ENCODE peak calls at places on chromosomes 4 and X, in ten cellular contexts. F is ovary, B is mucosa of descending colon, P is ascending aorta, U is IMR-90, K is tibial nerve, Z is psoas muscle, Q is transverse colon, O is PC-3, W is gastrocnemius medialis. N is an unnamed sample.

GRCh38 chrX:2568125-2568524 is 67.3 kb upstream of the DHRSX start:
- DNase-seq in K (no peak), Q (no peak), F (no peak), P (no peak), O (no peak), U (no peak), Z (no peak), B (no peak), W (no peak), N (no peak)

GRCh38 chr4:55215087-55215486 is 89.7 kb upstream of the KDR start:
- DNase-seq in O (no peak), K (no peak), W (no peak), Q (no peak), B (no peak), P (no peak), U (no peak), Z (no peak), F (no peak), N (no peak)

GRCh38 chr4:69497886-69498395 is 2.2 kb upstream of the UGT2B4 start:
- DNase-seq in K (no peak), F (no peak), Z (no peak), B (no peak), U (no peak), O (peak; percentile 71), Q (no peak), P (no peak), W (no peak), N (no peak)

GRCh38 chr4:145153904-145154298 is 26.5 kb downstream of the OTUD4 start:
- DNase-seq in W (no peak), Z (no peak), U (no peak), B (no peak), O (no peak), P (no peak), F (no peak), K (no peak), Q (no peak), N (no peak)

GRCh38 chr4:85725727-85726170 is 250.8 kb downstream of the ARHGAP24 start:
- DNase-seq in Z (peak; percentile 59), U (no peak), O (no peak), K (no peak), Q (peak; percentile 8), F (peak; percentile 7), P (no peak), B (no peak), W (peak; percentile 26), N (no peak)

GRCh38 chr4:161714022-161714751 is 449.6 kb downstream of the FSTL5 start:
- DNase-seq in K (no peak), O (peak; percentile 77), U (peak; percentile 91), Z (no peak), F (no peak), Q (no peak), W (no peak), P (no peak), B (no peak), N (no peak)

GRCh38 chr4:174427562-174428140 is 94.6 kb downstream of the HPGD start:
- DNase-seq in K (no peak), O (no peak), U (no peak), Z (no peak), P (no peak), F (no peak), W (no peak), Q (no peak), B (no peak), N (no peak)

GRCh38 chr4:1195109-1195671 is 22.8 kb upstream of the SPON2 start:
- DNase-seq in F (peak; percentile 25), O (no peak), Q (no peak), K (peak; percentile 10), B (peak; percentile 31), P (no peak), W (peak; percentile 29), Z (no peak), U (no peak), N (no peak)

GRCh38 chrX:33190016-33190415 is 21.3 kb downstream of the DMD start:
- DNase-seq in Z (no peak), K (no peak), Q (no peak), P (no peak), W (no peak), B (no peak), F (no peak), O (no peak), U (peak; percentile 76), N (no peak)

GRCh38 chr4:15851969-15852368 is 73.8 kb downstream of the CD38 start:
- DNase-seq in Z (no peak), W (peak; percentile 37), B (no peak), F (no peak), K (no peak), O (no peak), U (no peak), Q (no peak), P (no peak), N (no peak)

GRCh38 chr4:1274871-1275270 is 14.8 kb upstream of the MAEA start:
- DNase-seq in U (no peak), P (no peak), Q (no peak), Z (no peak), B (no peak), W (no peak), F (no peak), O (no peak), K (no peak), N (no peak)

GRCh38 chr4:122669911-122670738 is 49.3 kb upstream of the IL21 start:
- DNase-seq in U (no peak), O (no peak), K (no peak), W (no peak), P (no peak), Q (no peak), Z (no peak), F (no peak), B (no peak), N (no peak)
- H3K4me1 ChIP-seq in U (peaks cover 18% of the 10 kb centered on the region), O (peaks cover 33% of the 10 kb centered on the region), K (no peaks in the 10 kb centered on the region), W (peaks cover 5% of the 10 kb centered on the region), P (peaks cover 13% of the 10 kb centered on the region), Q (peaks cover 7% of the 10 kb centered on the region), Z (peaks cover 6% of the 10 kb centered on the region), F (no peaks in the 10 kb centered on the region), B (no peaks in the 10 kb centered on the region), N (no peaks in the 10 kb centered on the region)

GRCh38 chrX:50643525-50644137 is 170.4 kb downstream of the SHROOM4 start:
- DNase-seq in F (no peak), U (no peak), B (no peak), Q (no peak), Z (no peak), P (no peak), K (no peak), W (no peak), O (no peak), N (no peak)
- H3K4me3 ChIP-seq in F (no peak overlapping the region), U (no peak overlapping the region), B (no peak overlapping the region), Q (no peak overlapping the region), Z (peak overlapping the region; percentile 49), P (no peak overlapping the region), K (no peak overlapping the region), W (peak overlapping the region; percentile 46), O (no peak overlapping the region), N (peak overlapping the region; percentile 31)

GRCh38 chr4:159444668-159445067 is 341.8 kb downstream of the RAPGEF2 start:
- DNase-seq in O (peak; percentile 14), Z (no peak), B (no peak), P (no peak), F (no peak), U (peak; percentile 30), K (no peak), Q (no peak), W (no peak), N (no peak)
- TF ChIP-seq CTCF in O (peak; percentile 41), Z (no peak), B (no peak), P (no peak), F (no peak), U (peak; percentile 24), K (no peak), Q (no peak), W (no peak), N (no peak)

GRCh38 chrX:124228849-124229248 is 103.6 kb upstream of the TEX13D start:
- DNase-seq in K (no peak), F (no peak), Q (no peak), O (no peak), B (no peak), U (no peak), W (no peak), Z (no peak), P (no peak), N (no peak)
- H3K4me1 ChIP-seq in K (no peaks in the 10 kb centered on the region), F (no peaks in the 10 kb centered on the region), Q (no peaks in the 10 kb centered on the region), O (peaks cover 6% of the 10 kb centered on the region), B (no peaks in the 10 kb centered on the region), U (no peaks in the 10 kb centered on the region), W (no peaks in the 10 kb centered on the region), Z (no peaks in the 10 kb centered on the region), P (no peaks in the 10 kb centered on the region), N (no peaks in the 10 kb centered on the region)

GRCh38 chr4:3387154-3387942 is 54.4 kb upstream of the HGFAC start:
- DNase-seq in K (no peak), Z (no peak), O (no peak), F (no peak), U (no peak), Q (no peak), B (no peak), P (no peak), W (no peak), N (no peak)
- H3K4me3 ChIP-seq in K (no peak overlapping the region), Z (peak overlapping the region; percentile 41), O (peak overlapping the region; percentile 63), F (no peak overlapping the region), U (peak overlapping the region; percentile 8), Q (no peak overlapping the region), B (no peak overlapping the region), P (peak overlapping the region; percentile 41), W (peak overlapping the region; percentile 17), N (peak overlapping the region; percentile 65)

DNA sequence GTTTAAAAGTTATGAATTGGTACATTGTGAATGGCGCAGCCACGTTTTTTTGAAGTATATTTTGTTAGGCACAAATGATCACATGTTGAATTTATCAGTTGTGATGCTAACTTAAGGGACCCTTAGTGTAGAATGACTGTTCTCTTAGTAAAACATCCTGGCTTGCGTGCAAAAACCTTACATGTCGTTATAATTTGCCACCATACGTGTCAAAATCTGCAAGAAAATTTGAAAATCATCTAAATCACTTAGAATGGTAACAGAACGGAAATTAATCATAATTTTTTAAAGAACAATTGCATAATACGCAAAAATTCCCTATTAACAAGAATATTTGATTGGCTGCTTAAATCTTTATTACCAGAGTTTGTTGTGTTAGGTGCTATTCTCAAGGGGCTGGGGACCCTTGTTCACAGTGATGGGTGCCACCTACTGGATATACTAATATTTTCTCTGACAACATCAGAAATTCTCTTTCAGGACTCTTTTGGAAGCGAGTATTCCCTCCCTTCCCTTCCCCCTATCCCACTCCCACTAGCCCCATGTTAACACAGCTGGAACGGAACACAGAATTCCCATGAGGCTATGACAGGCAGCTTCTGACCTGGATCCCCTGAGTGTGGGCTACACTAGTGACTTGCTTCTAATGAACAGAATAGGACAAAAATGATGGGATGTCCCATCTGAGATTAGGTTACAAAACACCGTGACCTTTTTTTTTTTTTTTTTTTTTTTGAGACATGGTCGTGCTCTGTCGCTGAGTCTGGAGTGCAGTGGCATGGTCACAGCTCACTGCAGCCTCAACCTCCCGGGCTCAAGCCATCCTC is 71.8 kb downstream of the SUPT20HL2 start:
- DNase-seq in O (peak; percentile 49), Z (no peak), F (no peak), K (no peak), Q (no peak), P (no peak), W (peak; percentile 11), B (no peak), U (peak; percentile 39), N (no peak)
- TF ChIP-seq CTCF in O (peak; percentile 61), Z (peak; percentile 46), F (peak; percentile 23), K (peak; percentile 17), Q (peak; percentile 37), P (peak; percentile 40), W (peak; percentile 27), B (no peak), U (peak; percentile 49), N (peak; percentile 26)

GRCh38 chrX:130083656-130084382 is 26.5 kb downstream of the ELF4 start:
- DNase-seq in Z (peak; percentile 41), B (peak; percentile 31), K (no peak), Q (no peak), U (no peak), P (no peak), F (no peak), O (no peak), W (no peak), N (no peak)
- H3K4me1 ChIP-seq in Z (no peaks in the 10 kb centered on the region), B (no peaks in the 10 kb centered on the region), K (no peaks in the 10 kb centered on the region), Q (peaks cover 7% of the 10 kb centered on the region), U (peaks cover 5% of the 10 kb centered on the region), P (peaks cover 6% of the 10 kb centered on the region), F (peaks cover 6% of the 10 kb centered on the region), O (no peaks in the 10 kb centered on the region), W (no peaks in the 10 kb centered on the region), N (peaks cover 4% of the 10 kb centered on the region)

N was measured in esophagus squamous epithelium.